ENCODE peak calls at places on chromosome 19, in four cellular contexts. I, E, H and W are unnamed samples.

GRCh38 chr19:58450836-58451357 is 525 bp upstream of the ZNF324B start:
- DNase-seq in I (no peak), E (no peak), H (no peak), W (peak; percentile 59)

GRCh38 chr19:13302521-13303270 is 152.5 kb downstream of the IER2 start:
- DNase-seq in I (no peak), E (no peak), H (peak; percentile 41), W (no peak)

GRCh38 chr19:39423258-39424086 is 11.0 kb downstream of the PLEKHG2 start:
- DNase-seq in I (no peak), E (no peak), H (no peak), W (no peak)

GRCh38 chr19:12295191-12295590 is 508 bp upstream of the ZNF44 start:
- DNase-seq in I (no peak), E (no peak), H (no peak), W (no peak)

GRCh38 chr19:56637976-56638555 is 4.9 kb upstream of the SMIM17 start:
- DNase-seq in I (peak; percentile 50), E (peak; percentile 84), H (peak; percentile 81), W (peak; percentile 66)

GRCh38 chr19:2149980-2150793 is 1.2 kb downstream of the AP3D1 start:
- DNase-seq in I (no peak), E (no peak), H (peak; percentile 29), W (no peak)

GRCh38 chr19:29837448-29837961 is 25.7 kb downstream of the CCNE1 start:
- DNase-seq in I (no peak), E (no peak), H (no peak), W (no peak)

GRCh38 chr19:39402417-39403297 is 4.0 kb upstream of the ZFP36 start:
- DNase-seq in I (no peak), E (peak; percentile 87), H (peak; percentile 80), W (peak; percentile 93)

GRCh38 chr19:5016781-5017180 is 47.9 kb downstream of the KDM4B start:
- DNase-seq in I (no peak), E (no peak), H (no peak), W (no peak)

GRCh38 chr19:34217952-34218817 is 36.2 kb upstream of the GARRE1 start:
- DNase-seq in I (peak; percentile 83), E (no peak), H (peak; percentile 36), W (peak; percentile 84)

GRCh38 chr19:37931941-37932655 is 25.1 kb downstream of the SIPA1L3 start:
- DNase-seq in I (peak; percentile 73), E (peak; percentile 82), H (peak; percentile 64), W (peak; percentile 91)

GRCh38 chr19:3249408-3249807 is 24.9 kb downstream of the CELF5 start:
- DNase-seq in I (no peak), E (peak; percentile 69), H (no peak), W (no peak)

GRCh38 chr19:7681336-7682174 is 922 bp downstream of the TRAPPC5 start:
- DNase-seq in I (peak; percentile 26), E (peak; percentile 90), H (peak; percentile 78), W (peak; percentile 69)

GRCh38 chr19:42606660-42607351 is 12.1 kb upstream of the CEACAM8 start:
- DNase-seq in I (peak; percentile 14), E (peak; percentile 81), H (peak; percentile 54), W (peak; percentile 90)

GRCh38 chr19:339262-339887 is 5.2 kb downstream of the MIER2 start:
- DNase-seq in I (no peak), E (no peak), H (no peak), W (no peak)

GRCh38 chr19:18515959-18516358 is 5.9 kb downstream of the ELL start:
- DNase-seq in I (no peak), E (no peak), H (no peak), W (no peak)

GRCh38 chr19:51742736-51743288 is 8.9 kb downstream of the FPR1 start:
- DNase-seq in I (no peak), E (no peak), H (no peak), W (no peak)

GRCh38 chr19:45066921-45067661 is 9.2 kb downstream of the ZNF296 start:
- DNase-seq in I (no peak), E (no peak), H (no peak), W (no peak)

GRCh38 chr19:11159598-11160001 is 4.0 kb upstream of the SPC24 start:
- DNase-seq in I (no peak), E (no peak), H (no peak), W (no peak)

GRCh38 chr19:7515471-7516226 is at the start of gene ZNF358:
- DNase-seq in I (no peak), E (peak; percentile 92), H (peak; percentile 88), W (peak; percentile 41)

GRCh38 chr19:10288662-10289166 is 1.0 kb upstream of the ICAM5 start:
- DNase-seq in I (no peak), E (peak; percentile 92), H (peak; percentile 51), W (no peak)

GRCh38 chr19:2055871-2056809 is 5.1 kb upstream of the MKNK2 start:
- DNase-seq in I (no peak), E (no peak), H (no peak), W (peak; percentile 62)

GRCh38 chr19:11264452-11265176 is 2.3 kb upstream of the DOCK6 start:
- DNase-seq in I (no peak), E (peak; percentile 61), H (no peak), W (peak; percentile 23)

GRCh38 chr19:55279773-55280643 is at the start of gene HSPBP1:
- DNase-seq in I (peak; percentile 89), E (peak; percentile 98), H (peak; percentile 94), W (peak; percentile 94)

GRCh38 chr19:10505583-10506229 is 2.5 kb upstream of the KEAP1 start:
- DNase-seq in I (no peak), E (peak; percentile 91), H (peak; percentile 71), W (peak; percentile 75)

GRCh38 chr19:28406237-28406596 is 806.7 kb downstream of the UQCRFS1 start:
- DNase-seq in I (no peak), E (no peak), H (no peak), W (no peak)

GRCh38 chr19:19239675-19240074 is 27.9 kb downstream of the NCAN start:
- DNase-seq in I (no peak), E (no peak), H (no peak), W (no peak)

GRCh38 chr19:10780368-10780767 is 55.6 kb downstream of the TMED1 start:
- DNase-seq in I (no peak), E (no peak), H (peak; percentile 63), W (no peak)

GRCh38 chr19:18090545-18091216 is 3.9 kb upstream of the IL12RB1 start:
- DNase-seq in I (no peak), E (no peak), H (peak; percentile 54), W (no peak)

GRCh38 chr19:46975918-46976782 is 43.5 kb upstream of the NPAS1 start:
- DNase-seq in I (peak; percentile 22), E (peak; percentile 31), H (peak; percentile 92), W (peak; percentile 95)

GRCh38 chr19:40443930-40444180 is 280 bp downstream of the SERTAD3 start:
- DNase-seq in I (no peak), E (no peak), H (no peak), W (no peak)

GRCh38 chr19:13996928-13997636 is 9.0 kb downstream of the RFX1 start:
- DNase-seq in I (no peak), E (no peak), H (no peak), W (no peak)

GRCh38 chr19:30316000-30316491 is 56.1 kb upstream of the ZNF536 start:
- DNase-seq in I (no peak), E (no peak), H (no peak), W (no peak)

GRCh38 chr19:514166-514663 is 6.9 kb downstream of the TPGS1 start:
- DNase-seq in I (no peak), E (no peak), H (no peak), W (no peak)

GRCh38 chr19:38697197-38697596 is 47.1 kb downstream of the CAPN12 start:
- DNase-seq in I (no peak), E (no peak), H (no peak), W (no peak)